ENCODE peak calls at places on chromosomes 11 and 22, in five cellular contexts. M is RPMI7951; E is HL-60; L is cardiac fibroblast; I is activated CD4-positive, alpha-beta T cell treated with anti-CD3 and anti-CD28 coated beads for 1 hour. W is an unnamed sample.

GRCh38 chr22:44188986-44189630 is 8.4 kb downstream of the PARVG start:
- DNase-seq in M (no peak), E (no peak), L (no peak), I (no peak), W (no peak)

GRCh38 chr11:81658722-81659121 is 1074.9 kb downstream of the FAM181B start:
- DNase-seq in M (peak), E (peak), L (peak), I (no peak), W (peak)

GRCh38 chr22:30211124-30211820 is 35.3 kb downstream of the LIF start:
- DNase-seq in M (no peak), E (no peak), L (no peak), I (no peak), W (no peak)

GRCh38 chr11:103730151-103730940 is 306.1 kb upstream of the DDI1 start:
- DNase-seq in M (no peak), E (no peak), L (peak), I (no peak), W (no peak)

GRCh38 chr22:42967933-42968332 is 47.0 kb downstream of the PACSIN2 start:
- DNase-seq in M (no peak), E (peak), L (no peak), I (no peak), W (no peak)

GRCh38 chr11:69876013-69876412 is 56.8 kb upstream of the FGF3 start:
- DNase-seq in M (no peak), E (no peak), L (no peak), I (no peak), W (no peak)

GRCh38 chr22:38260760-38261477 is 11.9 kb downstream of the TMEM184B start:
- DNase-seq in M (no peak), E (no peak), L (peak), I (no peak), W (no peak)

GRCh38 chr22:22397875-22398524 is 110.5 kb downstream of the ZNF280B start:
- DNase-seq in M (no peak), E (no peak), L (no peak), I (no peak), W (no peak)

GRCh38 chr11:94853836-94854235 is 85.7 kb downstream of the AMOTL1 start:
- DNase-seq in M (no peak), E (no peak), L (no peak), I (no peak), W (no peak)

GRCh38 chr22:39176067-39176621 is 23.7 kb upstream of the CBX7 start:
- DNase-seq in M (peak), E (no peak), L (peak), I (no peak), W (peak)

GRCh38 chr11:29527391-29527936 is 489.4 kb downstream of the KCNA4 start:
- DNase-seq in M (no peak), E (peak), L (peak), I (no peak), W (no peak)

GRCh38 chr11:122155765-122156527 is 39.9 kb upstream of the BLID start:
- DNase-seq in M (no peak), E (no peak), L (no peak), I (no peak), W (no peak)

GRCh38 chr22:27754247-27754887 is 47.2 kb downstream of the MN1 start:
- DNase-seq in M (peak), E (no peak), L (peak), I (no peak), W (no peak)

GRCh38 chr22:30245985-30246901 is at the start of gene LIF:
- DNase-seq in M (peak), E (no peak), L (peak), I (peak), W (no peak)

GRCh38 chr11:72223615-72224586 is 666 bp upstream of the INPPL1 start:
- DNase-seq in M (peak), E (peak), L (peak), I (peak), W (no peak)

GRCh38 chr22:39181778-39182177 is 29.3 kb upstream of the CBX7 start:
- DNase-seq in M (no peak), E (no peak), L (no peak), I (no peak), W (no peak)

GRCh38 chr22:45775062-45775461 is 103.4 kb downstream of the ATXN10 start:
- DNase-seq in M (no peak), E (no peak), L (no peak), I (no peak), W (no peak)

GRCh38 chr11:6570691-6571427 is 32.6 kb downstream of the RRP8 start:
- DNase-seq in M (no peak), E (no peak), L (no peak), I (no peak), W (no peak)

GRCh38 chr11:28697920-28698827 is 590.0 kb downstream of the METTL15 start:
- DNase-seq in M (peak), E (peak), L (peak), I (no peak), W (no peak)

GRCh38 chr22:33600113-33600512 is 320.2 kb downstream of the LARGE1 start:
- DNase-seq in M (no peak), E (no peak), L (no peak), I (no peak), W (no peak)

GRCh38 chr11:122817121-122817520 is 21.2 kb upstream of the CRTAM start:
- DNase-seq in M (no peak), E (no peak), L (peak), I (no peak), W (no peak)

GRCh38 chr22:40070701-40071100 is 75.9 kb downstream of the FAM83F start:
- DNase-seq in M (peak), E (no peak), L (peak), I (no peak), W (no peak)

GRCh38 chr11:120528749-120529148 is 17.2 kb downstream of the GRIK4 start:
- DNase-seq in M (no peak), E (no peak), L (no peak), I (no peak), W (no peak)

GRCh38 chr11:69003301-69003865 is 9.7 kb downstream of the MRGPRF start:
- DNase-seq in M (no peak), E (no peak), L (no peak), I (no peak), W (no peak)

GRCh38 chr11:112837162-112837826 is 123.9 kb upstream of the NCAM1 start:
- DNase-seq in M (peak), E (no peak), L (peak), I (no peak), W (no peak)

GRCh38 chr11:119318240-119319135 is 1.6 kb upstream of the MCAM start:
- DNase-seq in M (peak), E (peak), L (peak), I (no peak), W (no peak)

GRCh38 chr22:24077416-24077815 is 66.3 kb downstream of the CABIN1 start:
- DNase-seq in M (no peak), E (no peak), L (no peak), I (no peak), W (no peak)

GRCh38 chr11:118621071-118621815 is 13.8 kb downstream of the PHLDB1 start:
- DNase-seq in M (peak), E (peak), L (peak), I (no peak), W (peak)

GRCh38 chr22:44286673-44287072 is 26.1 kb downstream of the SHISAL1 start:
- DNase-seq in M (peak), E (no peak), L (no peak), I (no peak), W (no peak)

GRCh38 chr11:74966651-74967050 is 17.6 kb downstream of the SPCS2 start:
- DNase-seq in M (peak), E (no peak), L (no peak), I (no peak), W (no peak)

GRCh38 chr11:33936057-33936456 is 44.2 kb upstream of the LMO2 start:
- DNase-seq in M (no peak), E (no peak), L (no peak), I (no peak), W (no peak)

GRCh38 chr11:9362393-9362863 is 22.0 kb upstream of the IPO7 start:
- DNase-seq in M (no peak), E (no peak), L (peak), I (no peak), W (no peak)